ENCODE peak calls at places on chromosomes 6 and 20, in four cellular contexts. One of them, this sample, is unnamed.

GRCh38 chr20:62736026-62736406 is 27.4 kb downstream of the NTSR1 start:
- DNase-seq in adrenal gland: no peak
- DNase-seq in coronary artery: no peak
- DNase-seq in GM12865: no peak
- DNase-seq in this sample: no peak

GRCh38 chr6:37137201-37137880 is 32.6 kb upstream of the PIM1 start:
- DNase-seq in adrenal gland: no peak
- DNase-seq in coronary artery: no peak
- DNase-seq in GM12865: peak
- DNase-seq in this sample: peak

GRCh38 chr6:133512410-133513016 is 271.4 kb downstream of the EYA4 start:
- DNase-seq in adrenal gland: peak
- DNase-seq in coronary artery: no peak
- DNase-seq in GM12865: peak
- DNase-seq in this sample: peak

GRCh38 chr6:166277021-166277420 is 31.2 kb downstream of the PRR18 start:
- DNase-seq in adrenal gland: peak
- DNase-seq in coronary artery: no peak
- DNase-seq in GM12865: no peak
- DNase-seq in this sample: no peak

GRCh38 chr6:121285041-121285440 is 49.2 kb downstream of the TBC1D32 start:
- DNase-seq in adrenal gland: peak
- DNase-seq in coronary artery: no peak
- DNase-seq in GM12865: no peak
- DNase-seq in this sample: peak

GRCh38 chr6:137878810-137879285 is 11.8 kb downstream of the TNFAIP3 start:
- DNase-seq in adrenal gland: no peak
- DNase-seq in coronary artery: no peak
- DNase-seq in GM12865: no peak
- DNase-seq in this sample: no peak

GRCh38 chr6:119231394-119231793 is 118.2 kb downstream of the MAN1A1 start:
- DNase-seq in adrenal gland: no peak
- DNase-seq in coronary artery: no peak
- DNase-seq in GM12865: no peak
- DNase-seq in this sample: no peak

GRCh38 chr20:49899551-49900383 is 15.6 kb downstream of the SPATA2 start:
- DNase-seq in adrenal gland: no peak
- DNase-seq in coronary artery: no peak
- DNase-seq in GM12865: no peak
- DNase-seq in this sample: no peak

GRCh38 chr6:14711056-14711703 is 534.7 kb upstream of the JARID2 start:
- DNase-seq in adrenal gland: peak
- DNase-seq in coronary artery: no peak
- DNase-seq in GM12865: peak
- DNase-seq in this sample: peak

GRCh38 chr20:4383966-4384365 is 337.7 kb upstream of the PRND start:
- DNase-seq in adrenal gland: no peak
- DNase-seq in coronary artery: no peak
- DNase-seq in GM12865: no peak
- DNase-seq in this sample: peak

GRCh38 chr20:9458075-9458818 is 56.1 kb upstream of the LAMP5 start:
- DNase-seq in adrenal gland: peak
- DNase-seq in coronary artery: no peak
- DNase-seq in GM12865: peak
- DNase-seq in this sample: peak
- TF ChIP-seq CTCF in adrenal gland: no peak
- TF ChIP-seq CTCF in coronary artery: no peak
- TF ChIP-seq CTCF in GM12865: peak
- TF ChIP-seq CTCF in this sample: peak

GRCh38 chr20:25136643-25137559 is 55.0 kb upstream of the VSX1 start:
- DNase-seq in adrenal gland: peak
- DNase-seq in coronary artery: peak
- DNase-seq in GM12865: no peak
- DNase-seq in this sample: peak

GRCh38 chr20:25139061-25139705 is 56.3 kb upstream of the ENTPD6 start:
- DNase-seq in adrenal gland: peak
- DNase-seq in coronary artery: peak
- DNase-seq in GM12865: peak
- DNase-seq in this sample: no peak

GRCh38 chr20:25145131-25145530 is 50.4 kb upstream of the ENTPD6 start:
- DNase-seq in adrenal gland: no peak
- DNase-seq in coronary artery: no peak
- DNase-seq in GM12865: no peak
- DNase-seq in this sample: no peak

GRCh38 chr20:25142435-25142834 is 53.1 kb upstream of the ENTPD6 start:
- DNase-seq in adrenal gland: no peak
- DNase-seq in coronary artery: no peak
- DNase-seq in GM12865: no peak
- DNase-seq in this sample: no peak

DNA sequence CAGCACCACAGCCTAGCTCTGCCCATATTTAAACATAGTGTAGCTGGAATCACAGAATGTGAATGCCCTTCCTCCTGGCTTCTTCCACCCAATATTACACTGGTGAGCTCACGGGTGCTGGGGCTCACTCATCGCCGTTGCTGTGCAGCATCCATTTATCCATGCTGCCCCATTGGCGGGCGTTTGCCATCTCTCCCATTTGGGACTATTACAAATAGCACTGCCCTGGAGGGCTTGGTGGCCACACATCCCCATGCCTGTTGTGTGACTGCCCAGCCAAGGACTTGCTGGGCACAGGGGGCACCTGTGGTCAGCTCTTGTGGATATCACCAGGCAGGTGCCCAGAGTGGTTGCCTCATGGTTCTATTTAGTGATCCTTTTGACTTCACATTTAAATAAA is 54.5 kb upstream of the ENTPD6 start:
- DNase-seq in adrenal gland: no peak
- DNase-seq in coronary artery: no peak
- DNase-seq in GM12865: no peak
- DNase-seq in this sample: no peak
- H3K4me3 ChIP-seq in adrenal gland: no peak
- H3K4me3 ChIP-seq in coronary artery: no peak
- H3K4me3 ChIP-seq in GM12865: no peak
- H3K4me3 ChIP-seq in this sample: no peak

GRCh38 chr6:32969685-32970412 is 1.5 kb downstream of the BRD2 start:
- DNase-seq in adrenal gland: peak
- DNase-seq in coronary artery: peak
- DNase-seq in GM12865: peak
- DNase-seq in this sample: peak

GRCh38 chr6:32967151-32968091 is 973 bp upstream of the BRD2 start:
- DNase-seq in adrenal gland: no peak
- DNase-seq in coronary artery: no peak
- DNase-seq in GM12865: peak
- DNase-seq in this sample: peak

GRCh38 chr6:32968093-32968769 is at the start of gene BRD2:
- DNase-seq in adrenal gland: peak
- DNase-seq in coronary artery: peak
- DNase-seq in GM12865: peak
- DNase-seq in this sample: peak

GRCh38 chr6:32970413-32971244 is 2.2 kb downstream of the BRD2 start:
- DNase-seq in adrenal gland: peak
- DNase-seq in coronary artery: peak
- DNase-seq in GM12865: peak
- DNase-seq in this sample: peak

DNA sequence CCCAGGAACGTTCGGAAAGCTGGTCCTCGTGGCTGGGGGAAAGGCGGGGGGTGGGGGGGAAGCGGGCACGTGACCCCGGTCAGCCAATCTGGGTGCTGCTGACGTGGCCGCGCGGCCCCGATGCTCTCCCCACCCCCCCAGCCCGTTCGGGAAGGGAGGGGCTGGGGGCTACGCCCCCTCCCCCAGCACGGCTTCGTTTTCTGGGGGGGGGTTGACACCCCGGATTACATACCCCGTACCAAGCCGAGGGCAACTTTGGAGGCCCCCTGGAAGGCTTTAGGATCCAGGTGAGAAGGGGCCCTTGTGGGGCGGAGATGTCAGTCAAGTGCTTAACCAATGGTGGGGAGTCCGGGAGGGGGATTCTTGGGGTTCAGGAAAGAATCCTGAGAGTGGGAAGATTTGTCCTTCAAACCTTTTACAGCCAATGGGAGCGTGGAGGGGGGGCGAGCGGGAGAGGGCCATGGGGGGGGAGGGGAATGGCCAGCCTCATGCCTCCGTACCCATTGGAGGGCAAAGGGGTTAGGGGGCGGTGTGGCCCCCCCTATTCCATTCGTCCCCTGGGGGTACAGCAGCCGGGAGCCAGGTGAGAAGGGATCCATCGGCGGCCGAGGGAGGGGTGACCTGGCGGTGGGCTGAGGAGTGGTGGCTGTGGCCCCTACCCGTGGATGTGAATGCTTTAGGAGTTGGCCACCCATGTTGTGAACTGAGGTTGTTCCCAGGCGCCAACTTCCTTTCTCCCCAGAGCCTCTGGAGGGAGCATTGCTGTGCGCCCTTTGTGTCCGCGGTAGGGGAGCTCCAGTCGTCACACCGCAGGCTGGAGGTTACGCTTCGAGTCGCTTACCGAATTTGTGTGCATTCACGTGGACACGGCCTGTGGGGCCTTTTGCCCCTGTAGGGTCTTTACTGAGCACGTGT is 633 bp downstream of the BRD2 start:
- DNase-seq in adrenal gland: peak
- DNase-seq in coronary artery: peak
- DNase-seq in GM12865: peak
- DNase-seq in this sample: peak
- TF ChIP-seq CTCF in adrenal gland: no peak
- TF ChIP-seq CTCF in coronary artery: no peak
- TF ChIP-seq CTCF in GM12865: no peak
- TF ChIP-seq CTCF in this sample: peak

GRCh38 chr6:41201784-41202181 is 834 bp upstream of the TREML2 start:
- DNase-seq in adrenal gland: no peak
- DNase-seq in coronary artery: no peak
- DNase-seq in GM12865: no peak
- DNase-seq in this sample: no peak

GRCh38 chr6:41204156-41204555 is 3.2 kb upstream of the TREML2 start:
- DNase-seq in adrenal gland: no peak
- DNase-seq in coronary artery: no peak
- DNase-seq in GM12865: no peak
- DNase-seq in this sample: no peak

GRCh38 chr6:41199427-41200246 is 1.3 kb downstream of the TREML2 start:
- DNase-seq in adrenal gland: no peak
- DNase-seq in coronary artery: no peak
- DNase-seq in GM12865: peak
- DNase-seq in this sample: no peak

GRCh38 chr6:41200296-41200900 is 551 bp downstream of the TREML2 start:
- DNase-seq in adrenal gland: peak
- DNase-seq in coronary artery: no peak
- DNase-seq in GM12865: peak
- DNase-seq in this sample: peak

DNA sequence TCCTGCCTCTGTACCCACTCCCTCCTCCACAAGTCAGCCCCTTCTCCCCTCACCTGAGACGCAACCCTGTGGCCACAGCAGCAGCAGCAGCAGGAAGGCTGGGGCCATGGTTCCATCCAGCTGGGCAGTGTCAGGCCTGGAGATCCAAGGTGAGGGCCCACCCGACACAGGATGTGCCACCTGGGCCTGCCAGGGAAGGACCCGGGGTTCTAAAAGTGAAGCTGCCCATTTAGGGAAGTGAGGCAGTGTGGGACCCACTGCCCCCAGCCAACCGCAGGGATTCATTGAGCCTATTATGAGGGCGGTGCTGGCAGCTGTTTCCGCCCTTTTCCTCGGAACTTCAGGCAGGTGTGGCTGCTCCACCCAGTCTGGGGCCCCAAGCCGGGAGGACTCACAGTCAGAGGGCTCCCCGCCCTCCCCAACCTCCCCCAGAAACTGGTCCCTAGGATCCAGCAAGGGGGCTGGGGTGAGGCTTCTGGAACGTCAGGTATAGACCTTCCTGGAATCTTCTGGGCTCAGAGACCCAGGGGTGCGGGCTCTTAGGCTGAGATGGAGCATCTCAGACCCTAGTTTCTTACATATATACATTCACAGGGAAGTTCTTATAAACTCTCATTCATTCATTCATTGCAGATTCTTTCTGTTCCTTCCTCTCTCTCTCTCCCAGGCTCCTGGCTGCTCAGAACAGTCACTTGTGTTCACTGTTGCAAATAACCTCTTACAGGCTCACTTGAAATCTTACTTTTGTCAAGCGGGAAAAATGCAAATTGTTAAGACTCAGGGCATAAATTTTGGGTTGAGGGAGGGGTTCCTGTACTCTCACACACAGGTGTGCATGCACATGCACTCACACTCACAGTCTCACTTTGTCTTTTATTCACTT is at the start of gene TREML2:
- DNase-seq in adrenal gland: no peak
- DNase-seq in coronary artery: no peak
- DNase-seq in GM12865: peak
- DNase-seq in this sample: no peak
- H3K4me3 ChIP-seq in adrenal gland: no peak
- H3K4me3 ChIP-seq in coronary artery: no peak
- H3K4me3 ChIP-seq in GM12865: peak
- H3K4me3 ChIP-seq in this sample: no peak

DNA sequence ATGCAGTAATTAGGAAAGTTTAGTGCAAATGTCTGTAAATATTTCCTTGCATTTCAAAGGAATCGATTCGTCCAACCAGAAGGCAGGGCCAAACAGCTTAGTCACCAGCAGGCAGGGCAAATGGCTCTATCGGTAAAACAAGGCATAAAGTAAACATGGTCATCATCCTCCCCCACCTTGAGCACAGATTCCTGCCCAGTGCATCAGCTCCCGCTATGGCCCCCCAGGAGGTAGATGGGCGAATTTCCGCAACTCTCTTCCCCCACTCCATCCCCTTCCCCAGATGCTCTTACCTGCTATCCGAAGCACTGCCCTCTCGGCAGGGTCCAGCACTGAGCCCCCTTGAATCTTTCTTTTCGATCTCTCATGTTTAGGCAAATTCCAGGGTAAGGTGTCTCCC is 103.8 kb upstream of the BEND6 start:
- DNase-seq in adrenal gland: no peak
- DNase-seq in coronary artery: no peak
- DNase-seq in GM12865: peak
- DNase-seq in this sample: no peak
- TF ChIP-seq CTCF in adrenal gland: no peak
- TF ChIP-seq CTCF in coronary artery: no peak
- TF ChIP-seq CTCF in GM12865: no peak
- TF ChIP-seq CTCF in this sample: no peak

GRCh38 chr6:30646450-30647038 is 389 bp upstream of the C6orf136 start:
- DNase-seq in adrenal gland: peak
- DNase-seq in coronary artery: no peak
- DNase-seq in GM12865: no peak
- DNase-seq in this sample: peak
- H3K4me3 ChIP-seq in adrenal gland: peak
- H3K4me3 ChIP-seq in coronary artery: peak
- H3K4me3 ChIP-seq in GM12865: peak
- H3K4me3 ChIP-seq in this sample: peak

GRCh38 chr6:128725271-128726233 is 157.4 kb upstream of the LAMA2 start:
- DNase-seq in adrenal gland: peak
- DNase-seq in coronary artery: no peak
- DNase-seq in GM12865: peak
- DNase-seq in this sample: peak
- TF ChIP-seq CTCF in adrenal gland: peak
- TF ChIP-seq CTCF in coronary artery: no peak
- TF ChIP-seq CTCF in GM12865: peak
- TF ChIP-seq CTCF in this sample: peak

This sample was measured in bronchial epithelial cell.